ENCODE peak calls at places on chromosomes 3 and 15, in ten cellular contexts. X is MCF 10A, Q is NCI-H1436, V is M059J, T is AML-193, J is caudate nucleus, I is IMR-90, G is heart left ventricle, R is nephron progenitor cell, L is NT2/D1. Z is an unnamed sample.
A peak's percentile ranks its signal among the peaks of the same experiment; 100 is the strongest.

GRCh38 chr3:196073188-196073838 is 8.6 kb downstream of the TFRC start:
- DNase-seq in G (no peak), Q (peak; percentile 79), R (peak; percentile 65), J (no peak), T (peak; percentile 88), I (peak; percentile 54), L (no peak), X (peak; percentile 78), V (peak; percentile 71), Z (peak; percentile 70)

GRCh38 chr3:15601399-15602145 is at the start of the genes BTD and HACL1:
- DNase-seq in T (no peak), R (peak; percentile 99), I (peak; percentile 99), V (peak; percentile 98), G (peak; percentile 97), X (peak; percentile 99), J (no peak), Q (no peak), L (peak; percentile 99), Z (peak; percentile 100)

GRCh38 chr3:125118600-125118999 is 62.8 kb upstream of the HEG1 start:
- DNase-seq in X (no peak), I (no peak), R (no peak), V (no peak), T (no peak), L (no peak), J (no peak), Q (no peak), G (no peak), Z (no peak)

GRCh38 chr3:66671348-66671747 is 170.5 kb upstream of the LRIG1 start:
- DNase-seq in G (no peak), L (no peak), R (no peak), Q (no peak), T (no peak), I (no peak), V (no peak), X (no peak), J (no peak), Z (no peak)

GRCh38 chr3:12440927-12441326 is 43.4 kb upstream of the TSEN2 start:
- DNase-seq in I (peak; percentile 45), Q (no peak), T (no peak), L (no peak), J (no peak), V (peak; percentile 67), G (peak; percentile 86), X (no peak), R (no peak), Z (peak; percentile 17)

GRCh38 chr3:172546105-172546504 is 22.9 kb upstream of the TNFSF10 start:
- DNase-seq in J (no peak), Q (no peak), V (peak; percentile 67), R (no peak), T (no peak), X (peak; percentile 86), L (no peak), I (no peak), G (no peak), Z (no peak)

GRCh38 chr15:70376031-70376928 is 278.6 kb upstream of the TLE3 start:
- DNase-seq in T (no peak), R (no peak), G (no peak), X (no peak), J (no peak), Q (no peak), I (no peak), L (no peak), V (no peak), Z (no peak)

GRCh38 chr3:152362086-152362485 is 93.4 kb downstream of the MBNL1 start:
- DNase-seq in I (no peak), X (no peak), R (no peak), J (no peak), V (no peak), Q (peak; percentile 11), T (no peak), G (no peak), L (no peak), Z (no peak)

GRCh38 chr15:56795400-56795983 is 62.2 kb upstream of the ZNF280D start:
- DNase-seq in R (no peak), Q (no peak), J (no peak), G (no peak), I (no peak), X (no peak), T (no peak), L (no peak), V (no peak), Z (no peak)

GRCh38 chr3:39222939-39223338 is 30.5 kb upstream of the XIRP1 start:
- DNase-seq in G (no peak), J (no peak), Q (no peak), X (no peak), T (no peak), L (no peak), V (no peak), R (no peak), I (no peak), Z (no peak)

GRCh38 chr3:183149915-183150825 is 12.4 kb downstream of the LAMP3 start:
- DNase-seq in Q (no peak), I (no peak), G (no peak), V (peak; percentile 47), R (no peak), L (no peak), J (no peak), X (peak; percentile 72), T (no peak), Z (no peak)

GRCh38 chr15:62607643-62608042 is 434.9 kb upstream of the TPM1 start:
- DNase-seq in J (no peak), I (peak; percentile 73), L (no peak), T (no peak), R (no peak), G (no peak), V (peak; percentile 72), X (peak; percentile 57), Q (no peak), Z (peak; percentile 77)

GRCh38 chr15:40003491-40003916 is 35.5 kb downstream of the SRP14 start:
- DNase-seq in T (no peak), L (no peak), J (no peak), R (no peak), G (no peak), V (no peak), Q (no peak), X (no peak), I (no peak), Z (no peak)

GRCh38 chr3:143184098-143184497 is 64.5 kb downstream of the CHST2 start:
- DNase-seq in I (no peak), L (no peak), J (no peak), V (no peak), X (no peak), T (no peak), Q (no peak), R (no peak), G (no peak), Z (no peak)

GRCh38 chr3:191244242-191244867 is 45.3 kb downstream of the OSTN start:
- DNase-seq in T (peak; percentile 29), I (peak; percentile 35), J (no peak), X (peak; percentile 30), G (no peak), R (no peak), L (no peak), V (peak; percentile 31), Q (no peak), Z (peak; percentile 34)

GRCh38 chr3:117603097-117603496 is 893.5 kb downstream of the TUSC7 start:
- DNase-seq in X (no peak), L (no peak), V (no peak), J (no peak), I (no peak), T (peak; percentile 20), R (no peak), G (no peak), Q (no peak), Z (no peak)

GRCh38 chr3:17820704-17821103 is 78.3 kb upstream of the TBC1D5 start:
- DNase-seq in L (no peak), T (no peak), V (peak; percentile 55), J (no peak), Q (no peak), G (no peak), X (no peak), R (no peak), I (no peak), Z (peak; percentile 18)

GRCh38 chr3:127690823-127691452 is 18.2 kb downstream of the ABTB1 start:
- DNase-seq in L (peak; percentile 35), V (peak; percentile 75), T (peak; percentile 58), X (peak; percentile 69), R (peak; percentile 41), J (no peak), I (peak; percentile 70), Q (no peak), G (peak; percentile 73), Z (peak; percentile 74)

Z was measured in EL.